ENCODE peak calls at places on chromosomes 16 and 17, in ten cellular contexts. One of them, this sample, is unnamed.

GRCh38 chr17:27581016-27581415 is 50.0 kb upstream of the LGALS9 start:
- DNase-seq in transverse colon: no peak
- DNase-seq in psoas muscle: no peak
- DNase-seq in nucleus accumbens: no peak
- DNase-seq in HT1080: no peak
- DNase-seq in T47D: no peak
- DNase-seq in amniotic stem cell: no peak
- DNase-seq in neuronal stem cell: no peak
- DNase-seq in activated CD8-positive, alpha-beta T cell treated with anti-CD3 and anti-CD28 coated beads for 36 hours: no peak
- DNase-seq in Ammon's horn: no peak
- DNase-seq in this sample: no peak

GRCh38 chr16:86714166-86714565 is 135.8 kb downstream of the FOXL1 start:
- DNase-seq in transverse colon: no peak
- DNase-seq in psoas muscle: peak
- DNase-seq in nucleus accumbens: no peak
- DNase-seq in HT1080: no peak
- DNase-seq in T47D: peak
- DNase-seq in amniotic stem cell: no peak
- DNase-seq in neuronal stem cell: no peak
- DNase-seq in activated CD8-positive, alpha-beta T cell treated with anti-CD3 and anti-CD28 coated beads for 36 hours: no peak
- DNase-seq in Ammon's horn: no peak
- DNase-seq in this sample: no peak

GRCh38 chr17:16091773-16092172 is 92.1 kb downstream of the TTC19 start:
- DNase-seq in transverse colon: no peak
- DNase-seq in psoas muscle: no peak
- DNase-seq in nucleus accumbens: no peak
- DNase-seq in HT1080: no peak
- DNase-seq in T47D: no peak
- DNase-seq in amniotic stem cell: no peak
- DNase-seq in neuronal stem cell: no peak
- DNase-seq in activated CD8-positive, alpha-beta T cell treated with anti-CD3 and anti-CD28 coated beads for 36 hours: no peak
- DNase-seq in Ammon's horn: no peak
- DNase-seq in this sample: no peak

GRCh38 chr17:16255481-16255901 is 38.5 kb downstream of the PIGL start:
- DNase-seq in transverse colon: peak
- DNase-seq in psoas muscle: peak
- DNase-seq in nucleus accumbens: peak
- DNase-seq in HT1080: no peak
- DNase-seq in T47D: no peak
- DNase-seq in amniotic stem cell: no peak
- DNase-seq in neuronal stem cell: peak
- DNase-seq in activated CD8-positive, alpha-beta T cell treated with anti-CD3 and anti-CD28 coated beads for 36 hours: no peak
- DNase-seq in Ammon's horn: peak
- DNase-seq in this sample: no peak

GRCh38 chr17:75321506-75321905 is 32.3 kb upstream of the SLC25A19 start:
- DNase-seq in transverse colon: no peak
- DNase-seq in psoas muscle: no peak
- DNase-seq in nucleus accumbens: no peak
- DNase-seq in HT1080: no peak
- DNase-seq in T47D: no peak
- DNase-seq in amniotic stem cell: no peak
- DNase-seq in neuronal stem cell: no peak
- DNase-seq in activated CD8-positive, alpha-beta T cell treated with anti-CD3 and anti-CD28 coated beads for 36 hours: no peak
- DNase-seq in Ammon's horn: no peak
- DNase-seq in this sample: no peak

GRCh38 chr17:82377924-82378740 is 6.6 kb downstream of the UTS2R start:
- DNase-seq in transverse colon: no peak
- DNase-seq in psoas muscle: no peak
- DNase-seq in nucleus accumbens: no peak
- DNase-seq in HT1080: no peak
- DNase-seq in T47D: no peak
- DNase-seq in amniotic stem cell: no peak
- DNase-seq in neuronal stem cell: no peak
- DNase-seq in activated CD8-positive, alpha-beta T cell treated with anti-CD3 and anti-CD28 coated beads for 36 hours: no peak
- DNase-seq in Ammon's horn: no peak
- DNase-seq in this sample: no peak

GRCh38 chr17:19703106-19703775 is 13.1 kb downstream of the SLC47A2 start:
- DNase-seq in transverse colon: no peak
- DNase-seq in psoas muscle: no peak
- DNase-seq in nucleus accumbens: no peak
- DNase-seq in HT1080: no peak
- DNase-seq in T47D: no peak
- DNase-seq in amniotic stem cell: no peak
- DNase-seq in neuronal stem cell: no peak
- DNase-seq in activated CD8-positive, alpha-beta T cell treated with anti-CD3 and anti-CD28 coated beads for 36 hours: no peak
- DNase-seq in Ammon's horn: no peak
- DNase-seq in this sample: no peak

GRCh38 chr16:22189473-22190168 is 16.5 kb upstream of the EEF2K start:
- DNase-seq in transverse colon: peak
- DNase-seq in psoas muscle: peak
- DNase-seq in nucleus accumbens: no peak
- DNase-seq in HT1080: no peak
- DNase-seq in T47D: peak
- DNase-seq in amniotic stem cell: no peak
- DNase-seq in neuronal stem cell: no peak
- DNase-seq in activated CD8-positive, alpha-beta T cell treated with anti-CD3 and anti-CD28 coated beads for 36 hours: peak
- DNase-seq in Ammon's horn: no peak
- DNase-seq in this sample: no peak

GRCh38 chr16:51418258-51418657 is 267.2 kb upstream of the SALL1 start:
- DNase-seq in transverse colon: no peak
- DNase-seq in psoas muscle: no peak
- DNase-seq in nucleus accumbens: no peak
- DNase-seq in HT1080: no peak
- DNase-seq in T47D: no peak
- DNase-seq in amniotic stem cell: no peak
- DNase-seq in neuronal stem cell: peak
- DNase-seq in activated CD8-positive, alpha-beta T cell treated with anti-CD3 and anti-CD28 coated beads for 36 hours: no peak
- DNase-seq in Ammon's horn: no peak
- DNase-seq in this sample: no peak

GRCh38 chr16:57203451-57203850 is 17.3 kb downstream of the RSPRY1 start:
- DNase-seq in transverse colon: no peak
- DNase-seq in psoas muscle: no peak
- DNase-seq in nucleus accumbens: no peak
- DNase-seq in HT1080: no peak
- DNase-seq in T47D: no peak
- DNase-seq in amniotic stem cell: no peak
- DNase-seq in neuronal stem cell: no peak
- DNase-seq in activated CD8-positive, alpha-beta T cell treated with anti-CD3 and anti-CD28 coated beads for 36 hours: no peak
- DNase-seq in Ammon's horn: no peak
- DNase-seq in this sample: no peak

GRCh38 chr17:50952889-50953288 is 86.7 kb upstream of the TOB1 start:
- DNase-seq in transverse colon: no peak
- DNase-seq in psoas muscle: no peak
- DNase-seq in nucleus accumbens: no peak
- DNase-seq in HT1080: no peak
- DNase-seq in T47D: no peak
- DNase-seq in amniotic stem cell: no peak
- DNase-seq in neuronal stem cell: no peak
- DNase-seq in activated CD8-positive, alpha-beta T cell treated with anti-CD3 and anti-CD28 coated beads for 36 hours: no peak
- DNase-seq in Ammon's horn: no peak
- DNase-seq in this sample: no peak

GRCh38 chr17:74646231-74646630 is 22.7 kb upstream of the CD300E start:
- DNase-seq in transverse colon: no peak
- DNase-seq in psoas muscle: no peak
- DNase-seq in nucleus accumbens: no peak
- DNase-seq in HT1080: peak
- DNase-seq in T47D: peak
- DNase-seq in amniotic stem cell: no peak
- DNase-seq in neuronal stem cell: no peak
- DNase-seq in activated CD8-positive, alpha-beta T cell treated with anti-CD3 and anti-CD28 coated beads for 36 hours: no peak
- DNase-seq in Ammon's horn: no peak
- DNase-seq in this sample: no peak

GRCh38 chr16:78594191-78594590 is 494.7 kb downstream of the WWOX start:
- DNase-seq in transverse colon: no peak
- DNase-seq in psoas muscle: no peak
- DNase-seq in nucleus accumbens: no peak
- DNase-seq in HT1080: no peak
- DNase-seq in T47D: no peak
- DNase-seq in amniotic stem cell: no peak
- DNase-seq in neuronal stem cell: no peak
- DNase-seq in activated CD8-positive, alpha-beta T cell treated with anti-CD3 and anti-CD28 coated beads for 36 hours: no peak
- DNase-seq in Ammon's horn: no peak
- DNase-seq in this sample: no peak

GRCh38 chr16:74577882-74578366 is 29.0 kb downstream of the GLG1 start:
- DNase-seq in transverse colon: no peak
- DNase-seq in psoas muscle: no peak
- DNase-seq in nucleus accumbens: no peak
- DNase-seq in HT1080: peak
- DNase-seq in T47D: no peak
- DNase-seq in amniotic stem cell: peak
- DNase-seq in neuronal stem cell: no peak
- DNase-seq in activated CD8-positive, alpha-beta T cell treated with anti-CD3 and anti-CD28 coated beads for 36 hours: no peak
- DNase-seq in Ammon's horn: no peak
- DNase-seq in this sample: no peak

GRCh38 chr17:56771975-56772374 is 61.7 kb downstream of the C17orf67 start:
- DNase-seq in transverse colon: no peak
- DNase-seq in psoas muscle: no peak
- DNase-seq in nucleus accumbens: no peak
- DNase-seq in HT1080: no peak
- DNase-seq in T47D: no peak
- DNase-seq in amniotic stem cell: no peak
- DNase-seq in neuronal stem cell: no peak
- DNase-seq in activated CD8-positive, alpha-beta T cell treated with anti-CD3 and anti-CD28 coated beads for 36 hours: no peak
- DNase-seq in Ammon's horn: no peak
- DNase-seq in this sample: no peak

GRCh38 chr17:16529906-16530305 is 37.9 kb upstream of the LRRC75A start:
- DNase-seq in transverse colon: no peak
- DNase-seq in psoas muscle: no peak
- DNase-seq in nucleus accumbens: no peak
- DNase-seq in HT1080: no peak
- DNase-seq in T47D: no peak
- DNase-seq in amniotic stem cell: no peak
- DNase-seq in neuronal stem cell: no peak
- DNase-seq in activated CD8-positive, alpha-beta T cell treated with anti-CD3 and anti-CD28 coated beads for 36 hours: no peak
- DNase-seq in Ammon's horn: no peak
- DNase-seq in this sample: no peak

GRCh38 chr16:88872650-88873331 is 6.3 kb upstream of the PABPN1L start:
- DNase-seq in transverse colon: no peak
- DNase-seq in psoas muscle: no peak
- DNase-seq in nucleus accumbens: no peak
- DNase-seq in HT1080: no peak
- DNase-seq in T47D: no peak
- DNase-seq in amniotic stem cell: no peak
- DNase-seq in neuronal stem cell: no peak
- DNase-seq in activated CD8-positive, alpha-beta T cell treated with anti-CD3 and anti-CD28 coated beads for 36 hours: no peak
- DNase-seq in Ammon's horn: no peak
- DNase-seq in this sample: no peak

GRCh38 chr17:61694095-61694494 is 103.1 kb upstream of the NACA2 start:
- DNase-seq in transverse colon: no peak
- DNase-seq in psoas muscle: no peak
- DNase-seq in nucleus accumbens: no peak
- DNase-seq in HT1080: no peak
- DNase-seq in T47D: no peak
- DNase-seq in amniotic stem cell: no peak
- DNase-seq in neuronal stem cell: no peak
- DNase-seq in activated CD8-positive, alpha-beta T cell treated with anti-CD3 and anti-CD28 coated beads for 36 hours: no peak
- DNase-seq in Ammon's horn: no peak
- DNase-seq in this sample: no peak

GRCh38 chr17:71926746-71927398 is 193.9 kb upstream of the SOX9 start:
- DNase-seq in transverse colon: no peak
- DNase-seq in psoas muscle: no peak
- DNase-seq in nucleus accumbens: no peak
- DNase-seq in HT1080: peak
- DNase-seq in T47D: no peak
- DNase-seq in amniotic stem cell: no peak
- DNase-seq in neuronal stem cell: no peak
- DNase-seq in activated CD8-positive, alpha-beta T cell treated with anti-CD3 and anti-CD28 coated beads for 36 hours: no peak
- DNase-seq in Ammon's horn: no peak
- DNase-seq in this sample: no peak

GRCh38 chr17:18093616-18094408 is 6.1 kb downstream of the DRG2 start:
- DNase-seq in transverse colon: no peak
- DNase-seq in psoas muscle: peak
- DNase-seq in nucleus accumbens: no peak
- DNase-seq in HT1080: peak
- DNase-seq in T47D: peak
- DNase-seq in amniotic stem cell: peak
- DNase-seq in neuronal stem cell: no peak
- DNase-seq in activated CD8-positive, alpha-beta T cell treated with anti-CD3 and anti-CD28 coated beads for 36 hours: peak
- DNase-seq in Ammon's horn: peak
- DNase-seq in this sample: peak

GRCh38 chr17:68821860-68822693 is 133.1 kb downstream of the ABCA8 start:
- DNase-seq in transverse colon: no peak
- DNase-seq in psoas muscle: no peak
- DNase-seq in nucleus accumbens: no peak
- DNase-seq in HT1080: peak
- DNase-seq in T47D: no peak
- DNase-seq in amniotic stem cell: peak
- DNase-seq in neuronal stem cell: no peak
- DNase-seq in activated CD8-positive, alpha-beta T cell treated with anti-CD3 and anti-CD28 coated beads for 36 hours: no peak
- DNase-seq in Ammon's horn: no peak
- DNase-seq in this sample: peak

GRCh38 chr16:89345663-89346150 is 128.2 kb downstream of the ZNF778 start:
- DNase-seq in transverse colon: no peak
- DNase-seq in psoas muscle: no peak
- DNase-seq in nucleus accumbens: no peak
- DNase-seq in HT1080: no peak
- DNase-seq in T47D: peak
- DNase-seq in amniotic stem cell: no peak
- DNase-seq in neuronal stem cell: no peak
- DNase-seq in activated CD8-positive, alpha-beta T cell treated with anti-CD3 and anti-CD28 coated beads for 36 hours: no peak
- DNase-seq in Ammon's horn: no peak
- DNase-seq in this sample: no peak

GRCh38 chr16:30526137-30526822 is at the start of gene ZNF768:
- DNase-seq in transverse colon: peak
- DNase-seq in psoas muscle: peak
- DNase-seq in nucleus accumbens: peak
- DNase-seq in HT1080: peak
- DNase-seq in T47D: peak
- DNase-seq in amniotic stem cell: no peak
- DNase-seq in neuronal stem cell: peak
- DNase-seq in activated CD8-positive, alpha-beta T cell treated with anti-CD3 and anti-CD28 coated beads for 36 hours: no peak
- DNase-seq in Ammon's horn: peak
- DNase-seq in this sample: no peak

GRCh38 chr17:64001763-64002529 is 3.8 kb downstream of the PRR29 start:
- DNase-seq in transverse colon: no peak
- DNase-seq in psoas muscle: peak
- DNase-seq in nucleus accumbens: no peak
- DNase-seq in HT1080: peak
- DNase-seq in T47D: no peak
- DNase-seq in amniotic stem cell: no peak
- DNase-seq in neuronal stem cell: no peak
- DNase-seq in activated CD8-positive, alpha-beta T cell treated with anti-CD3 and anti-CD28 coated beads for 36 hours: no peak
- DNase-seq in Ammon's horn: no peak
- DNase-seq in this sample: no peak

GRCh38 chr16:11563493-11564040 is 23.2 kb downstream of the LITAF start:
- DNase-seq in transverse colon: no peak
- DNase-seq in psoas muscle: peak
- DNase-seq in nucleus accumbens: no peak
- DNase-seq in HT1080: no peak
- DNase-seq in T47D: no peak
- DNase-seq in amniotic stem cell: no peak
- DNase-seq in neuronal stem cell: no peak
- DNase-seq in activated CD8-positive, alpha-beta T cell treated with anti-CD3 and anti-CD28 coated beads for 36 hours: peak
- DNase-seq in Ammon's horn: no peak
- DNase-seq in this sample: no peak

GRCh38 chr17:74527756-74528155 is 3.5 kb downstream of the CD300LB start:
- DNase-seq in transverse colon: no peak
- DNase-seq in psoas muscle: no peak
- DNase-seq in nucleus accumbens: no peak
- DNase-seq in HT1080: no peak
- DNase-seq in T47D: no peak
- DNase-seq in amniotic stem cell: no peak
- DNase-seq in neuronal stem cell: no peak
- DNase-seq in activated CD8-positive, alpha-beta T cell treated with anti-CD3 and anti-CD28 coated beads for 36 hours: no peak
- DNase-seq in Ammon's horn: no peak
- DNase-seq in this sample: no peak

GRCh38 chr17:43409131-43409530 is 10.3 kb downstream of the ARL4D start:
- DNase-seq in transverse colon: no peak
- DNase-seq in psoas muscle: no peak
- DNase-seq in nucleus accumbens: no peak
- DNase-seq in HT1080: no peak
- DNase-seq in T47D: no peak
- DNase-seq in amniotic stem cell: no peak
- DNase-seq in neuronal stem cell: no peak
- DNase-seq in activated CD8-positive, alpha-beta T cell treated with anti-CD3 and anti-CD28 coated beads for 36 hours: no peak
- DNase-seq in Ammon's horn: no peak
- DNase-seq in this sample: no peak

GRCh38 chr17:64036198-64036922 is 15.9 kb upstream of the ICAM2 start:
- DNase-seq in transverse colon: no peak
- DNase-seq in psoas muscle: no peak
- DNase-seq in nucleus accumbens: no peak
- DNase-seq in HT1080: no peak
- DNase-seq in T47D: peak
- DNase-seq in amniotic stem cell: no peak
- DNase-seq in neuronal stem cell: no peak
- DNase-seq in activated CD8-positive, alpha-beta T cell treated with anti-CD3 and anti-CD28 coated beads for 36 hours: no peak
- DNase-seq in Ammon's horn: no peak
- DNase-seq in this sample: no peak